ENCODE peak calls at places on chromosome 16, in four cellular contexts. Y, X, L and T are unnamed samples.

GRCh38 chr16:13102401-13102800 is 201.0 kb downstream of the SHISA9 start:
- DNase-seq in Y (no peak), X (no peak), L (no peak), T (no peak)

GRCh38 chr16:56558024-56558747 is 6.7 kb upstream of the MT4 start:
- DNase-seq in Y (no peak), X (no peak), L (peak), T (no peak)

GRCh38 chr16:81036751-81037350 is 1.2 kb downstream of the ATMIN start:
- DNase-seq in Y (no peak), X (no peak), L (peak), T (no peak)

GRCh38 chr16:54286330-54287017 is at the start of gene IRX3:
- DNase-seq in Y (peak), X (peak), L (peak), T (no peak)

GRCh38 chr16:13236308-13236707 is 334.9 kb downstream of the SHISA9 start:
- DNase-seq in Y (no peak), X (no peak), L (no peak), T (no peak)

GRCh38 chr16:72241930-72242329 is 70.0 kb upstream of the PMFBP1 start:
- DNase-seq in Y (peak), X (peak), L (peak), T (no peak)

GRCh38 chr16:65117701-65118448 is 4.0 kb downstream of the CDH11 start:
- DNase-seq in Y (peak), X (peak), L (peak), T (peak)

GRCh38 chr16:71698491-71698890 is 26.0 kb downstream of the PHLPP2 start:
- DNase-seq in Y (no peak), X (no peak), L (no peak), T (no peak)

GRCh38 chr16:70467113-70467512 is 12.7 kb downstream of the FCSK start:
- DNase-seq in Y (no peak), X (no peak), L (no peak), T (no peak)

GRCh38 chr16:3085868-3086595 is 13.1 kb downstream of the ZSCAN10 start:
- DNase-seq in Y (no peak), X (no peak), L (no peak), T (no peak)

GRCh38 chr16:83336630-83337029 is 471.1 kb upstream of the HSBP1 start:
- DNase-seq in Y (no peak), X (peak), L (peak), T (no peak)

GRCh38 chr16:15996432-15997109 is 47.2 kb downstream of the ABCC1 start:
- DNase-seq in Y (no peak), X (peak), L (peak), T (no peak)

GRCh38 chr16:25014500-25015147 is 545 bp downstream of the ARHGAP17 start:
- DNase-seq in Y (peak), X (no peak), L (peak), T (no peak)

GRCh38 chr16:85389679-85390470 is 223.2 kb upstream of the GSE1 start:
- DNase-seq in Y (no peak), X (no peak), L (no peak), T (no peak)

GRCh38 chr16:85360323-85361277 is 248.3 kb upstream of the CIBAR2 start:
- DNase-seq in Y (no peak), X (no peak), L (no peak), T (no peak)

GRCh38 chr16:78666318-78666717 is 566.9 kb downstream of the WWOX start:
- DNase-seq in Y (no peak), X (no peak), L (no peak), T (no peak)

GRCh38 chr16:66267287-66268137 is 99.0 kb upstream of the CDH5 start:
- DNase-seq in Y (no peak), X (no peak), L (no peak), T (no peak)

DNA sequence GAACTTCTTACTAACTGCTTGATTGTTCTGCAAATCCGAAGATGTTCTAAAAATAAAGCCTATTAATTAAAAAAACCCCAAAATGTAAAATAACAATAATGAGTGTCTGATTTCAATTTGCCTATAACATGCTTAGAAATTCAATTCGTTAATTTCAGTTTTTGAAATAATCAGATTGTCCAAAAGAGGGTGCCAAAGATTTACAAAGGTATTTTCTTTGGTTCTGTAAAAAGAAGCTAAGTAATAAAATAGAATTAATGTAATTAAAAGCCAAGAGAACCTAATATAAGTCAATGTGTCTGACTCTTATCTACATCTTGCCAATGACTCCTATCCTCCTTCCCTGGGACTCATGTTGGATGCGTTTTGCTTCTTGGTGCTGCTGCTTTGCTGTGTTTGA is 75.0 kb upstream of the CPHXL start:
- DNase-seq in Y (no peak), X (no peak), L (no peak), T (no peak)
- TF ChIP-seq CTCF in Y (peak), X (no peak), L (no peak), T (no peak)

DNA sequence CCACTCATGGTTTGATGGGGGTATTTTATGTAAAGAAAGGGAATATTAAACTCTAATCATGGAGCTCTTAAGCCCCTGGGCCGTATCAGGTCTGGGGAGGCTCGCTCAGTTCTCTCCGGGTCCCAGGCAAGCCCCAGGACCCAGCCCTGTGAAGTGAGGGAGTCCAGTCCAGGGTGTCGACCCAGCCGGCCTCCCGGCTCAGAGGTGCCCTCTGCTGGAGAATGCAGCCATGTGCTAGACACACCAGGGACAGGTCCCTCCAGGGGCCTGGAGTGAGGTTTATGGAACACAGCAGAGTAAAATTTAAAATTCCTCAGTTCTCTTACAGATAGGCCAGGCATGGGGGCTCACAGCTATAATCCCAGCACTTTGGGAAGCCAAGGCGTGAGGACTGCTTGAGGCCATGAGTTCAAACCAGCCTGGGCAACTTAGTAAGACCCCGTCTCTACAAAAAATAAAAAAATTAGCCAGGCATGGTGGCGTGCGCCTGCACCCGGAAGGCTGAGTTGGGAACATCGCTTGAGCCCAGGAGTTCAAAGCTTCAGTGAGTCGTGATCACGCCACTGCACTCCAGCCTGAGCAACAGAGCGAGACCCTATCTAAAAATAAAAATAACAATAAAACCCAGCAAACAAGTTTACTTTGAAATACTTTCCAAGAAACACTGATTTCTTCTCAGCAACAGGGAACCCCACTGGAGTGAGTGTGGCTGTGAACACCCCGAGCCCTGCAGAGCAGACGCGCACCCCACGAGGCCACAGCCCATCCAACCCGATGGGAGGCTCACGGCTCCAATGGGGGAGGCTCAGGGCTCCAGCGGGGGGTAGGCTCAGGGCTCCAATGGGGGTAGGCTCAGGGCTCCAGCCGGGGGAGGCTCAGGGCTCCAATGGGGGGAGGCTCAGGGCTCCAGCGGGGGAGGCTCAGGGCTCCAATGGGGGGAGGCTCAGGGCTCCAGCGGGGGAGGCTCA is 72.2 kb downstream of the ZNF778 start:
- DNase-seq in Y (peak), X (no peak), L (peak), T (no peak)
- TF ChIP-seq CTCF in Y (peak), X (peak), L (peak), T (peak)

GRCh38 chr16:48932216-48932855 is 322.4 kb upstream of the N4BP1 start:
- DNase-seq in Y (no peak), X (no peak), L (no peak), T (no peak)
- TF ChIP-seq CTCF in Y (no peak), X (no peak), L (no peak), T (no peak)

DNA sequence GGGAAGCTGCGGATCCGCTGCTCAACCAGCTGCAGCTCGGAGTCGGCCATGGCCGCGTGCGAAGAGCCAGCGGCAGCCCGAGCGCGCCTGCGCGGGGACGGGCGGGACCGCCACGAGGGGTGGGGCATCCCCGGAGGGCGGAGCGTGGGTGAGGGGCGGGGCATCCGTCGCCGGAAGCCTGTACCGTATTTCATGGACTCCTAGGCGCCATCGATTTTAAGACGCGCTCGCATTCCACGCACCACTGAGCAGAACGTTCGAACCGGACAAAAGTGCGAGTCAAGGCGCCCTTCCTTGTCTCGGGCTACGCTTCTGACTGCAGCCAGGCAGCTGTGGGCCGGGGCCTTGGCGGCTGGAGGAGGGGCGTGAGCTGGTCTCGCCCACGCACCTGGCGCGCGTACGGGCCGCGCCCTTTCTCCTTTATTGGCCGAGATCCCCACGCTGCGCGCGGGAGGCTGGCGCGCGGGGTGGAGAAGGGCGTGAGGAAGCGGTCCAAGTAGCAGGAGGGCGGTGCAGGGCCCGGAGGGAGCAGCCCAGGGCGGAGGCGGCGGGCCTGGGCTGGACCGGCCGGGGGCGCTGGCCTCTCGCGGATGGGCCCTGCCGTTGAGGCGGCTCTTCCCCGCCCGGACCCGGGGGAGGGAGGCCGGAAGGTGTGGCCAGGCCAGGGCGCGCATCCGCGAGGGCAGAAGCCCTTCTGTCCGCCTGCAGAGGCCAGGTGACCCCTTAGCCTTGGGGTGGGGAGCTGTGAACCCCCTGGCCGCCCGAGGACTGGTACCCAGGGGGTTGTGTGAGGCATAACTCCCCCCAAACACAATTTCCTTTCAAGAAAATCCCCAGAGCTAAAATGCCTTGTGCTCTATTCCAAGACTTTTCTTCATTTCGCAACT is at the start of gene APRT:
- DNase-seq in Y (peak), X (peak), L (peak), T (peak)
- TF ChIP-seq CTCF in Y (peak), X (no peak), L (no peak), T (no peak)